ENCODE peak calls at places on chromosomes 5 and 9, in ten cellular contexts. Y is A549; Z is psoas muscle; H is kidney glomerular epithelial cell; J is Calu3; Q is ureter; K is stimulated activated CD8-positive, alpha-beta memory T cell treated with anti-CD3 and anti-CD28 coated beads, Interleukin-4, amount 100 ng/mL, for 24 hours; E is NCI-H2107; N is neural crest cell; W is A172. G is an unnamed sample.

GRCh38 chr5:2919310-2920018 is 168.0 kb upstream of the IRX2 start:
- DNase-seq in W (no peak), N (no peak), H (no peak), K (no peak), E (no peak), Z (no peak), Y (no peak), Q (no peak), J (no peak), G (no peak)

GRCh38 chr9:130672466-130672865 is 8.1 kb downstream of the PRDM12 start:
- DNase-seq in W (no peak), K (no peak), J (no peak), N (no peak), H (no peak), Q (no peak), Y (no peak), Z (no peak), E (no peak), G (no peak)

GRCh38 chr9:37921546-37922300 is 17.8 kb upstream of the SLC25A51 start:
- DNase-seq in Y (no peak), W (no peak), H (no peak), J (no peak), E (no peak), Q (no peak), N (no peak), K (no peak), Z (no peak), G (no peak)

GRCh38 chr9:69785757-69786156 is 25.9 kb upstream of the PTAR1 start:
- DNase-seq in Q (no peak), Y (no peak), N (no peak), W (peak; percentile 28), E (no peak), H (peak; percentile 62), K (no peak), J (no peak), Z (no peak), G (no peak)

GRCh38 chr5:32326216-32326772 is 13.6 kb upstream of the MTMR12 start:
- DNase-seq in W (peak; percentile 59), N (no peak), Y (no peak), J (peak; percentile 13), K (no peak), Z (no peak), H (peak; percentile 51), E (no peak), Q (no peak), G (no peak)

GRCh38 chr5:31504520-31504919 is 27.4 kb downstream of the DROSHA start:
- DNase-seq in Z (no peak), Y (no peak), N (no peak), Q (no peak), J (no peak), K (no peak), E (no peak), W (no peak), H (no peak), G (no peak)

GRCh38 chr9:130421802-130422276 is 22.9 kb upstream of the ASS1 start:
- DNase-seq in E (no peak), J (no peak), N (no peak), W (peak; percentile 73), Z (no peak), Y (no peak), H (no peak), Q (no peak), K (no peak), G (no peak)

GRCh38 chr5:3605298-3606010 is 9.8 kb downstream of the IRX1 start:
- DNase-seq in W (no peak), Q (no peak), J (no peak), E (no peak), Y (no peak), K (no peak), N (no peak), Z (no peak), H (no peak), G (no peak)

GRCh38 chr5:94180761-94181160 is 437.6 kb downstream of the KIAA0825 start:
- DNase-seq in Q (no peak), H (no peak), Y (no peak), Z (no peak), K (no peak), W (no peak), N (no peak), J (no peak), E (no peak), G (no peak)

GRCh38 chr5:169906745-169907649 is 73.3 kb downstream of the INSYN2B start:
- DNase-seq in J (no peak), W (no peak), N (no peak), Z (no peak), Q (no peak), K (no peak), H (no peak), E (no peak), Y (no peak), G (no peak)

G was measured in gastrocnemius medialis.